ENCODE peak calls at places on chromosomes 16 and 17, in four cellular contexts. One of them, this sample, is unnamed.

GRCh38 chr17:61619493-61619892 is 28.5 kb upstream of the NACA2 start:
- DNase-seq in CD8-positive, alpha-beta T cell: no peak
- DNase-seq in esophagus squamous epithelium: no peak
- DNase-seq in IMR-90: no peak
- DNase-seq in this sample: no peak

GRCh38 chr17:28426081-28426519 is 20.1 kb upstream of the SLC46A1 start:
- DNase-seq in CD8-positive, alpha-beta T cell: no peak
- DNase-seq in esophagus squamous epithelium: no peak
- DNase-seq in IMR-90: no peak
- DNase-seq in this sample: peak; percentile 8

GRCh38 chr16:17776888-17777287 is 306.1 kb upstream of the XYLT1 start:
- DNase-seq in esophagus squamous epithelium: no peak
- DNase-seq in IMR-90: no peak
- DNase-seq in CD8-positive, alpha-beta T cell: no peak
- DNase-seq in this sample: no peak

GRCh38 chr17:77345260-77345910 is 204.6 kb downstream of the SEC14L1 start:
- DNase-seq in CD8-positive, alpha-beta T cell: no peak
- DNase-seq in IMR-90: no peak
- DNase-seq in esophagus squamous epithelium: no peak
- DNase-seq in this sample: no peak

GRCh38 chr17:73028311-73028755 is 64.2 kb downstream of the SLC39A11 start:
- DNase-seq in IMR-90: peak; percentile 72
- DNase-seq in CD8-positive, alpha-beta T cell: no peak
- DNase-seq in esophagus squamous epithelium: no peak
- DNase-seq in this sample: peak; percentile 90

GRCh38 chr16:84043486-84044107 is 1.0 kb upstream of the SLC38A8 start:
- DNase-seq in IMR-90: peak; percentile 18
- DNase-seq in esophagus squamous epithelium: no peak
- DNase-seq in CD8-positive, alpha-beta T cell: no peak
- DNase-seq in this sample: no peak

GRCh38 chr16:72938426-72939164 is 109.3 kb downstream of the ZFHX3 start:
- DNase-seq in CD8-positive, alpha-beta T cell: no peak
- DNase-seq in esophagus squamous epithelium: no peak
- DNase-seq in IMR-90: peak; percentile 93
- DNase-seq in this sample: peak; percentile 80

GRCh38 chr17:38673714-38674012 is 1.1 kb downstream of the EPOP start:
- DNase-seq in CD8-positive, alpha-beta T cell: no peak
- DNase-seq in esophagus squamous epithelium: no peak
- DNase-seq in IMR-90: no peak
- DNase-seq in this sample: no peak

GRCh38 chr17:30376621-30377452 is 1.9 kb upstream of the CPD start:
- DNase-seq in CD8-positive, alpha-beta T cell: no peak
- DNase-seq in IMR-90: peak; percentile 87
- DNase-seq in esophagus squamous epithelium: no peak
- DNase-seq in this sample: peak; percentile 90

GRCh38 chr16:87709677-87710076 is 56.1 kb downstream of the KLHDC4 start:
- DNase-seq in IMR-90: no peak
- DNase-seq in CD8-positive, alpha-beta T cell: no peak
- DNase-seq in esophagus squamous epithelium: no peak
- DNase-seq in this sample: no peak

GRCh38 chr17:44197980-44198720 is 1.5 kb downstream of the ATXN7L3 start:
- DNase-seq in IMR-90: peak; percentile 41
- DNase-seq in esophagus squamous epithelium: no peak
- DNase-seq in CD8-positive, alpha-beta T cell: no peak
- DNase-seq in this sample: peak; percentile 63

GRCh38 chr17:44352922-44353655 is 8.0 kb downstream of the GRN start:
- DNase-seq in CD8-positive, alpha-beta T cell: no peak
- DNase-seq in IMR-90: no peak
- DNase-seq in esophagus squamous epithelium: no peak
- DNase-seq in this sample: no peak

GRCh38 chr17:58233547-58233946 is 4.8 kb upstream of the LPO start:
- DNase-seq in CD8-positive, alpha-beta T cell: no peak
- DNase-seq in esophagus squamous epithelium: no peak
- DNase-seq in IMR-90: no peak
- DNase-seq in this sample: no peak

GRCh38 chr17:60563743-60564142 is 36.2 kb upstream of the PPM1D start:
- DNase-seq in CD8-positive, alpha-beta T cell: no peak
- DNase-seq in IMR-90: no peak
- DNase-seq in esophagus squamous epithelium: no peak
- DNase-seq in this sample: no peak

GRCh38 chr16:85142129-85142513 is 29.8 kb upstream of the CIBAR2 start:
- DNase-seq in esophagus squamous epithelium: no peak
- DNase-seq in IMR-90: no peak
- DNase-seq in CD8-positive, alpha-beta T cell: no peak
- DNase-seq in this sample: no peak

GRCh38 chr17:61399131-61400057 is at the start of gene TBX2:
- DNase-seq in IMR-90: peak; percentile 96
- DNase-seq in CD8-positive, alpha-beta T cell: no peak
- DNase-seq in esophagus squamous epithelium: no peak
- DNase-seq in this sample: peak; percentile 99

GRCh38 chr16:14018848-14019247 is 52.3 kb upstream of the MRTFB start:
- DNase-seq in CD8-positive, alpha-beta T cell: no peak
- DNase-seq in esophagus squamous epithelium: no peak
- DNase-seq in IMR-90: no peak
- DNase-seq in this sample: no peak

GRCh38 chr17:76296186-76296585 is 11.9 kb downstream of the QRICH2 start:
- DNase-seq in IMR-90: no peak
- DNase-seq in esophagus squamous epithelium: no peak
- DNase-seq in CD8-positive, alpha-beta T cell: no peak
- DNase-seq in this sample: no peak

GRCh38 chr17:82864721-82865240 is 25.0 kb upstream of the ZNF750 start:
- DNase-seq in esophagus squamous epithelium: no peak
- DNase-seq in IMR-90: no peak
- DNase-seq in CD8-positive, alpha-beta T cell: no peak
- DNase-seq in this sample: no peak

GRCh38 chr17:72613411-72614292 is 478.8 kb downstream of the SLC39A11 start:
- DNase-seq in CD8-positive, alpha-beta T cell: no peak
- DNase-seq in IMR-90: peak; percentile 43
- DNase-seq in esophagus squamous epithelium: no peak
- DNase-seq in this sample: no peak

DNA sequence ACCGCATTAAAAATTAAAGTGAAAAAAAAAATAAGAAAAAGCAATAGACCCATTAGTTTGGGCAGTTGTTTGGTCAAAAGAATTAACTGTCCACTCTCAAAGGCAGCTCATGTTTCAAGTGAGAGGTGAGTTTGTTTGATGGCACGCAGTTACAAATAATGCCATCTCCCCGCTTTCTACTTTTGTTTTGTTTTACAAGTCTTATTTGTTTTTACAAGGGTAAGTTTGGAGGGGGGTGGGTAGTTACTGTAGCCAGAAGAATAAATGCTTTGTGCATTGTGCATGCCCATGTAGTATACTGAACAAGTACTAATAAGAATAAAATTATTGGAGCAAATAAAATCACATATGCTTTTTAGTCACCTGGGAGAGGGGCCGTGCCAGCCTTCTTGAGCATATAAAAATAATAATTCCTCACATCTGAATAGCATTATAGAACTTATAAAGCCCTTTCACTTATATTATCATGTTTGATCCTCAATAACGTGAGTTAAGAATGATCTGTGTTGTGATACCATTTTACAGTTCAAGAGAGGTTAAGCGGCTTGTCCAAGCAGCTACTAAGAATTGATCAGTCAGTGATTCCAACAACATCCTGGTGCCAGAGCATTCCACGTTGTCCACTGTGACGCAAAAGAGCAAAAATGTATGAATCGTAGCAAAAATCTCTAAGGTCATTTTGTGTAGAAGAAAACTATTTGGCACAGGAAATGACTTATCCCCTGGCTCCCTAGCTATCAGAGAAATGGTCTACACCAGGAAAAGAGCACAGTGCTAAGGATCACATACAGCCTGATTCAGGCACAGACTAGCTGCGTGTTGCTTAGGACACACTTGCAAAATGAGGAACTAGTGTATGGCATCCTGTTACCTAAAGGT is 32.9 kb downstream of the ANKFN1 start:
- DNase-seq in CD8-positive, alpha-beta T cell: no peak
- DNase-seq in esophagus squamous epithelium: no peak
- DNase-seq in IMR-90: peak; percentile 94
- DNase-seq in this sample: peak; percentile 28
- H3K4me3 ChIP-seq in CD8-positive, alpha-beta T cell: no peak overlapping the region
- H3K4me3 ChIP-seq in esophagus squamous epithelium: no peak overlapping the region
- H3K4me3 ChIP-seq in IMR-90: no peak overlapping the region
- H3K4me3 ChIP-seq in this sample: no peak overlapping the region

GRCh38 chr17:2029911-2030778 is at the start of gene DPH1:
- DNase-seq in esophagus squamous epithelium: peak; percentile 46
- DNase-seq in IMR-90: peak; percentile 91
- DNase-seq in CD8-positive, alpha-beta T cell: peak; percentile 66
- DNase-seq in this sample: peak; percentile 90
- TF ChIP-seq CTCF in esophagus squamous epithelium: peak; percentile 32
- TF ChIP-seq CTCF in IMR-90: no peak
- TF ChIP-seq CTCF in CD8-positive, alpha-beta T cell: no peak
- TF ChIP-seq CTCF in this sample: no peak

GRCh38 chr17:79930786-79931516 is 91.7 kb upstream of the CBX4 start:
- DNase-seq in esophagus squamous epithelium: no peak
- DNase-seq in CD8-positive, alpha-beta T cell: no peak
- DNase-seq in IMR-90: no peak
- DNase-seq in this sample: no peak
- H3K4me3 ChIP-seq in esophagus squamous epithelium: no peak overlapping the region
- H3K4me3 ChIP-seq in CD8-positive, alpha-beta T cell: no peak overlapping the region
- H3K4me3 ChIP-seq in IMR-90: no peak overlapping the region
- H3K4me3 ChIP-seq in this sample: no peak overlapping the region

GRCh38 chr17:1455748-1456599 is at the start of gene CRK:
- DNase-seq in IMR-90: peak; percentile 93
- DNase-seq in esophagus squamous epithelium: peak; percentile 85
- DNase-seq in CD8-positive, alpha-beta T cell: peak; percentile 95
- DNase-seq in this sample: peak; percentile 96
- TF ChIP-seq CTCF in IMR-90: peak; percentile 10
- TF ChIP-seq CTCF in esophagus squamous epithelium: peak; percentile 27
- TF ChIP-seq CTCF in CD8-positive, alpha-beta T cell: no peak
- TF ChIP-seq CTCF in this sample: no peak

This sample was measured in fibroblast of villous mesenchyme.